ENCODE peak calls at places on chromosomes 4 and X, in five cellular contexts. Y is IMR-90, B is NCI-H1092, A is GM13976, E is heart left ventricle. Q is an unnamed sample.
A peak's percentile ranks its signal among the peaks of the same experiment; 100 is the strongest.

GRCh38 chrX:73850124-73851013 is 287.4 kb downstream of the CHIC1 start:
- DNase-seq in Y (peak; percentile 38), B (no peak), A (peak; percentile 32), E (no peak), Q (no peak)

GRCh38 chrX:67607436-67607835 is 63.6 kb downstream of the AR start:
- DNase-seq in Y (peak; percentile 44), B (no peak), A (no peak), E (no peak), Q (no peak)

GRCh38 chr4:84852081-84852480 is 114.4 kb downstream of the WDFY3 start:
- DNase-seq in Y (peak; percentile 43), B (peak; percentile 27), A (no peak), E (no peak), Q (no peak)

GRCh38 chr4:17811078-17811603 is 362 bp downstream of the NCAPG start:
- DNase-seq in Y (no peak), B (peak; percentile 43), A (no peak), E (peak; percentile 11), Q (no peak)

GRCh38 chr4:68175562-68176155 is 46.0 kb upstream of the TMPRSS11F start:
- DNase-seq in Y (peak; percentile 51), B (peak; percentile 46), A (peak; percentile 51), E (no peak), Q (no peak)

GRCh38 chr4:87188063-87188462 is 32.4 kb downstream of the KLHL8 start:
- DNase-seq in Y (peak; percentile 65), B (no peak), A (no peak), E (no peak), Q (no peak)

GRCh38 chr4:161132715-161133425 is 1030.9 kb downstream of the FSTL5 start:
- DNase-seq in Y (no peak), B (no peak), A (no peak), E (no peak), Q (no peak)

GRCh38 chr4:187362937-187363336 is 632.6 kb upstream of the ZFP42 start:
- DNase-seq in Y (no peak), B (no peak), A (no peak), E (no peak), Q (no peak)

GRCh38 chr4:141499454-141499853 is 136.9 kb upstream of the IL15 start:
- DNase-seq in Y (no peak), B (no peak), A (no peak), E (no peak), Q (no peak)

GRCh38 chr4:150033109-150033508 is 45.1 kb upstream of the DCLK2 start:
- DNase-seq in Y (no peak), B (no peak), A (no peak), E (no peak), Q (no peak)

GRCh38 chr4:185566972-185567749 is 31.9 kb upstream of the PDLIM3 start:
- DNase-seq in Y (peak; percentile 90), B (no peak), A (no peak), E (peak; percentile 73), Q (no peak)

GRCh38 chr4:95267081-95267480 is 281.7 kb downstream of the UNC5C start:
- DNase-seq in Y (peak; percentile 25), B (no peak), A (no peak), E (no peak), Q (no peak)

GRCh38 chr4:176377705-176378302 is 58.0 kb downstream of the SPCS3 start:
- DNase-seq in Y (peak; percentile 43), B (no peak), A (peak; percentile 37), E (no peak), Q (no peak)

GRCh38 chrX:8034058-8034457 is 106.8 kb upstream of the PNPLA4 start:
- DNase-seq in Y (no peak), B (no peak), A (no peak), E (no peak), Q (no peak)

GRCh38 chr4:121070696-121071639 is 1.4 kb downstream of the NDNF start:
- DNase-seq in Y (no peak), B (no peak), A (peak; percentile 28), E (peak; percentile 26), Q (no peak)

GRCh38 chrX:68083510-68083909 is 349.8 kb downstream of the OPHN1 start:
- DNase-seq in Y (peak; percentile 7), B (no peak), A (no peak), E (no peak), Q (no peak)